ENCODE peak calls at places on chromosomes 1 and 21, in six cellular contexts. M is GM04503; E is dorsolateral prefrontal cortex; Z is NCI-H1417; O is COR-L47; R is activated T-helper 1 cell treated with anti-CD3 and anti-CD28 coated beads, Interleukin-12 subunit alpha, Interleukin-12 subunit beta, Interleukin-2, Interleukin-4 antibody, amounts not matched to agents 30 ng/mL and 10 ng/mL and 1 ng/mL, durations not matched to agents 14 hours and 24 hours and 36 hours. K is an unnamed sample.

GRCh38 chr1:213135572-213135971 is 84.5 kb downstream of the RPS6KC1 start:
- DNase-seq in M (no peak), E (no peak), Z (no peak), O (no peak), R (no peak), K (no peak)

GRCh38 chr1:167837334-167837733 is 76.6 kb downstream of the ADCY10 start:
- DNase-seq in M (no peak), E (no peak), Z (no peak), O (no peak), R (no peak), K (no peak)

GRCh38 chr1:115564201-115564600 is 77.6 kb upstream of the VANGL1 start:
- DNase-seq in M (no peak), E (no peak), Z (no peak), O (no peak), R (no peak), K (no peak)

GRCh38 chr21:42666918-42667317 is 13.5 kb downstream of the PDE9A start:
- DNase-seq in M (no peak), E (peak), Z (no peak), O (no peak), R (no peak), K (no peak)

GRCh38 chr1:11566042-11566825 is 87.3 kb downstream of the DISP3 start:
- DNase-seq in M (no peak), E (no peak), Z (no peak), O (no peak), R (no peak), K (no peak)

GRCh38 chr1:200082329-200082728 is 54.8 kb downstream of the NR5A2 start:
- DNase-seq in M (no peak), E (no peak), Z (no peak), O (no peak), R (no peak), K (no peak)

GRCh38 chr1:74650561-74650960 is 23.0 kb downstream of the ERICH3 start:
- DNase-seq in M (no peak), E (no peak), Z (no peak), O (no peak), R (no peak), K (no peak)

GRCh38 chr1:230113605-230114241 is 46.7 kb downstream of the GALNT2 start:
- DNase-seq in M (peak), E (no peak), Z (no peak), O (no peak), R (no peak), K (no peak)

GRCh38 chr1:202589190-202589680 is 121.0 kb downstream of the SYT2 start:
- DNase-seq in M (peak), E (no peak), Z (no peak), O (no peak), R (no peak), K (no peak)

GRCh38 chr1:98914547-98914946 is 90.1 kb downstream of the PLPPR5 start:
- DNase-seq in M (no peak), E (no peak), Z (no peak), O (no peak), R (no peak), K (no peak)

GRCh38 chr1:27391511-27392095 is 819 bp upstream of the GPR3 start:
- DNase-seq in M (no peak), E (peak), Z (no peak), O (peak), R (no peak), K (peak)

GRCh38 chr1:204031098-204031710 is 41.7 kb upstream of the SOX13 start:
- DNase-seq in M (no peak), E (no peak), Z (no peak), O (peak), R (no peak), K (no peak)

GRCh38 chr1:211287218-211287617 is 28.1 kb downstream of the RCOR3 start:
- DNase-seq in M (no peak), E (no peak), Z (no peak), O (no peak), R (no peak), K (no peak)

GRCh38 chr1:217059401-217059800 is 336.2 kb upstream of the ESRRG start:
- DNase-seq in M (no peak), E (no peak), Z (no peak), O (no peak), R (no peak), K (no peak)

GRCh38 chr1:214665606-214666110 is 62.7 kb downstream of the CENPF start:
- DNase-seq in M (no peak), E (no peak), Z (no peak), O (no peak), R (no peak), K (no peak)

GRCh38 chr1:118992426-118992825 is 4.3 kb upstream of the TBX15 start:
- DNase-seq in M (no peak), E (no peak), Z (no peak), O (no peak), R (no peak), K (no peak)

GRCh38 chr1:154553056-154553822 is 5.2 kb downstream of the UBE2Q1 start:
- DNase-seq in M (no peak), E (no peak), Z (no peak), O (no peak), R (no peak), K (no peak)

K was measured in SHP77.